ENCODE peak calls at places on chromosome 20, in four cellular contexts. One of them, this sample, is unnamed.

GRCh38 chr20:10705801-10706459 is 32.1 kb upstream of the JAG1 start:
- DNase-seq in T-helper 17 cell: no peak
- DNase-seq in IMR-90: no peak
- DNase-seq in RWPE1: peak; percentile 94
- DNase-seq in this sample: peak; percentile 57

GRCh38 chr20:13546497-13547131 is 92.1 kb downstream of the TASP1 start:
- DNase-seq in T-helper 17 cell: peak; percentile 54
- DNase-seq in IMR-90: peak; percentile 71
- DNase-seq in RWPE1: peak; percentile 64
- DNase-seq in this sample: peak; percentile 89

GRCh38 chr20:46954490-46955038 is 59.9 kb downstream of the EYA2 start:
- DNase-seq in T-helper 17 cell: no peak
- DNase-seq in IMR-90: peak; percentile 99
- DNase-seq in RWPE1: peak; percentile 77
- DNase-seq in this sample: no peak

GRCh38 chr20:10511507-10512231 is 76.6 kb downstream of the SLX4IP start:
- DNase-seq in T-helper 17 cell: no peak
- DNase-seq in IMR-90: peak; percentile 99
- DNase-seq in RWPE1: peak; percentile 92
- DNase-seq in this sample: peak; percentile 83

GRCh38 chr20:23205656-23206055 is 119.5 kb upstream of the CD93 start:
- DNase-seq in T-helper 17 cell: no peak
- DNase-seq in IMR-90: peak; percentile 9
- DNase-seq in RWPE1: no peak
- DNase-seq in this sample: no peak

GRCh38 chr20:44702776-44703175 is 12.4 kb upstream of the CCN5 start:
- DNase-seq in T-helper 17 cell: no peak
- DNase-seq in IMR-90: peak; percentile 91
- DNase-seq in RWPE1: no peak
- DNase-seq in this sample: no peak

GRCh38 chr20:973785-974194 is 28.3 kb downstream of the RSPO4 start:
- DNase-seq in T-helper 17 cell: no peak
- DNase-seq in IMR-90: peak; percentile 10
- DNase-seq in RWPE1: peak; percentile 65
- DNase-seq in this sample: peak; percentile 55

GRCh38 chr20:44624743-44625271 is 26.7 kb downstream of the ADA start:
- DNase-seq in T-helper 17 cell: no peak
- DNase-seq in IMR-90: no peak
- DNase-seq in RWPE1: no peak
- DNase-seq in this sample: no peak

GRCh38 chr20:58702859-58703648 is 10.5 kb downstream of the NPEPL1 start:
- DNase-seq in T-helper 17 cell: peak; percentile 3
- DNase-seq in IMR-90: no peak
- DNase-seq in RWPE1: no peak
- DNase-seq in this sample: no peak

GRCh38 chr20:23659989-23660837 is 22.5 kb upstream of the CST3 start:
- DNase-seq in T-helper 17 cell: no peak
- DNase-seq in IMR-90: peak; percentile 43
- DNase-seq in RWPE1: no peak
- DNase-seq in this sample: no peak

GRCh38 chr20:17643531-17644188 is 38.4 kb downstream of the RRBP1 start:
- DNase-seq in T-helper 17 cell: no peak
- DNase-seq in IMR-90: no peak
- DNase-seq in RWPE1: no peak
- DNase-seq in this sample: no peak